ENCODE peak calls at places on chromosomes 7 and 10, in six cellular contexts. One of them, this sample, is unnamed.

GRCh38 chr7:143975617-143976016 is 21.0 kb downstream of the OR2F1 start:
- DNase-seq in WTC11: no peak
- DNase-seq in spleen: no peak
- DNase-seq in cardiac muscle cell: peak
- DNase-seq in CD14-positive monocyte: no peak
- DNase-seq in colonic mucosa: no peak
- DNase-seq in this sample: no peak

GRCh38 chr7:158751199-158751598 is 46.6 kb upstream of the NCAPG2 start:
- DNase-seq in spleen: no peak
- DNase-seq in CD14-positive monocyte: no peak
- DNase-seq in colonic mucosa: no peak
- DNase-seq in WTC11: no peak
- DNase-seq in cardiac muscle cell: no peak
- DNase-seq in this sample: no peak

GRCh38 chr7:91054374-91054773 is 209.9 kb upstream of the FZD1 start:
- DNase-seq in cardiac muscle cell: no peak
- DNase-seq in WTC11: no peak
- DNase-seq in spleen: no peak
- DNase-seq in CD14-positive monocyte: no peak
- DNase-seq in colonic mucosa: no peak
- DNase-seq in this sample: no peak

GRCh38 chr7:142134944-142135343 is 23.4 kb downstream of the MGAM2 start:
- DNase-seq in WTC11: no peak
- DNase-seq in CD14-positive monocyte: no peak
- DNase-seq in spleen: no peak
- DNase-seq in cardiac muscle cell: no peak
- DNase-seq in colonic mucosa: peak
- DNase-seq in this sample: no peak

GRCh38 chr7:130987092-130987491 is 253.1 kb upstream of the KLF14 start:
- DNase-seq in colonic mucosa: no peak
- DNase-seq in WTC11: no peak
- DNase-seq in cardiac muscle cell: no peak
- DNase-seq in spleen: no peak
- DNase-seq in CD14-positive monocyte: no peak
- DNase-seq in this sample: no peak

GRCh38 chr10:33666686-33667480 is 332.4 kb upstream of the NRP1 start:
- DNase-seq in spleen: no peak
- DNase-seq in cardiac muscle cell: no peak
- DNase-seq in CD14-positive monocyte: no peak
- DNase-seq in WTC11: no peak
- DNase-seq in colonic mucosa: no peak
- DNase-seq in this sample: no peak

GRCh38 chr10:16527452-16527851 is 5.8 kb upstream of the C1QL3 start:
- DNase-seq in WTC11: no peak
- DNase-seq in CD14-positive monocyte: no peak
- DNase-seq in colonic mucosa: no peak
- DNase-seq in cardiac muscle cell: no peak
- DNase-seq in spleen: no peak
- DNase-seq in this sample: no peak

GRCh38 chr7:20786779-20787651 is at the start of gene SP8:
- DNase-seq in colonic mucosa: peak
- DNase-seq in spleen: no peak
- DNase-seq in CD14-positive monocyte: no peak
- DNase-seq in WTC11: peak
- DNase-seq in cardiac muscle cell: peak
- DNase-seq in this sample: no peak

GRCh38 chr7:57404343-57404966 is 45.5 kb upstream of the ZNF716 start:
- DNase-seq in CD14-positive monocyte: no peak
- DNase-seq in cardiac muscle cell: no peak
- DNase-seq in spleen: peak
- DNase-seq in WTC11: no peak
- DNase-seq in colonic mucosa: no peak
- DNase-seq in this sample: no peak

GRCh38 chr10:124152781-124153600 is 59.6 kb upstream of the CHST15 start:
- DNase-seq in colonic mucosa: peak
- DNase-seq in WTC11: no peak
- DNase-seq in cardiac muscle cell: no peak
- DNase-seq in CD14-positive monocyte: peak
- DNase-seq in spleen: peak
- DNase-seq in this sample: no peak

GRCh38 chr10:88849224-88849623 is 2.4 kb downstream of the ANKRD22 start:
- DNase-seq in WTC11: no peak
- DNase-seq in CD14-positive monocyte: no peak
- DNase-seq in colonic mucosa: no peak
- DNase-seq in cardiac muscle cell: no peak
- DNase-seq in spleen: no peak
- DNase-seq in this sample: no peak

GRCh38 chr10:5184987-5185386 is at the start of gene AKR1C8:
- DNase-seq in cardiac muscle cell: peak
- DNase-seq in spleen: no peak
- DNase-seq in colonic mucosa: no peak
- DNase-seq in CD14-positive monocyte: no peak
- DNase-seq in WTC11: no peak
- DNase-seq in this sample: no peak

GRCh38 chr7:70299447-70299807 is 701.2 kb downstream of the AUTS2 start:
- DNase-seq in cardiac muscle cell: no peak
- DNase-seq in WTC11: no peak
- DNase-seq in colonic mucosa: no peak
- DNase-seq in CD14-positive monocyte: no peak
- DNase-seq in spleen: no peak
- DNase-seq in this sample: no peak

GRCh38 chr10:44978213-44978569 is 418 bp downstream of the DEPP1 start:
- DNase-seq in colonic mucosa: no peak
- DNase-seq in cardiac muscle cell: no peak
- DNase-seq in spleen: peak
- DNase-seq in CD14-positive monocyte: no peak
- DNase-seq in WTC11: no peak
- DNase-seq in this sample: no peak
- TF ChIP-seq CTCF in colonic mucosa: no peak
- TF ChIP-seq CTCF in cardiac muscle cell: no peak
- TF ChIP-seq CTCF in spleen: no peak
- TF ChIP-seq CTCF in CD14-positive monocyte: no peak
- TF ChIP-seq CTCF in WTC11: no peak
- TF ChIP-seq CTCF in this sample: no peak

GRCh38 chr10:99451499-99451788 is 21.0 kb upstream of the GOT1 start:
- DNase-seq in colonic mucosa: no peak
- DNase-seq in cardiac muscle cell: no peak
- DNase-seq in WTC11: no peak
- DNase-seq in spleen: no peak
- DNase-seq in CD14-positive monocyte: no peak
- DNase-seq in this sample: no peak

GRCh38 chr10:99451981-99452380 is 21.6 kb upstream of the GOT1 start:
- DNase-seq in colonic mucosa: no peak
- DNase-seq in CD14-positive monocyte: no peak
- DNase-seq in WTC11: no peak
- DNase-seq in spleen: no peak
- DNase-seq in cardiac muscle cell: no peak
- DNase-seq in this sample: no peak

GRCh38 chr10:99450156-99450555 is 19.7 kb upstream of the GOT1 start:
- DNase-seq in WTC11: no peak
- DNase-seq in cardiac muscle cell: no peak
- DNase-seq in spleen: no peak
- DNase-seq in colonic mucosa: no peak
- DNase-seq in CD14-positive monocyte: no peak
- DNase-seq in this sample: no peak

GRCh38 chr10:99449023-99449422 is 18.6 kb upstream of the GOT1 start:
- DNase-seq in CD14-positive monocyte: no peak
- DNase-seq in spleen: no peak
- DNase-seq in cardiac muscle cell: no peak
- DNase-seq in WTC11: no peak
- DNase-seq in colonic mucosa: no peak
- DNase-seq in this sample: no peak

GRCh38 chr10:99450624-99451498 is 20.4 kb upstream of the GOT1 start:
- DNase-seq in WTC11: no peak
- DNase-seq in spleen: no peak
- DNase-seq in cardiac muscle cell: no peak
- DNase-seq in colonic mucosa: no peak
- DNase-seq in CD14-positive monocyte: no peak
- DNase-seq in this sample: no peak
- TF ChIP-seq CTCF in WTC11: no peak
- TF ChIP-seq CTCF in spleen: no peak
- TF ChIP-seq CTCF in cardiac muscle cell: no peak
- TF ChIP-seq CTCF in colonic mucosa: no peak
- TF ChIP-seq CTCF in CD14-positive monocyte: no peak
- TF ChIP-seq CTCF in this sample: no peak

GRCh38 chr10:34786464-34786863 is 28.6 kb downstream of the PARD3 start:
- DNase-seq in CD14-positive monocyte: no peak
- DNase-seq in spleen: no peak
- DNase-seq in colonic mucosa: no peak
- DNase-seq in WTC11: no peak
- DNase-seq in cardiac muscle cell: no peak
- DNase-seq in this sample: peak

GRCh38 chr10:34776090-34776690 is 38.9 kb downstream of the PARD3 start:
- DNase-seq in spleen: no peak
- DNase-seq in colonic mucosa: no peak
- DNase-seq in CD14-positive monocyte: no peak
- DNase-seq in cardiac muscle cell: no peak
- DNase-seq in WTC11: no peak
- DNase-seq in this sample: no peak

GRCh38 chr10:34780818-34781380 is 34.2 kb downstream of the PARD3 start:
- DNase-seq in CD14-positive monocyte: no peak
- DNase-seq in cardiac muscle cell: peak
- DNase-seq in spleen: no peak
- DNase-seq in colonic mucosa: no peak
- DNase-seq in WTC11: no peak
- DNase-seq in this sample: no peak

DNA sequence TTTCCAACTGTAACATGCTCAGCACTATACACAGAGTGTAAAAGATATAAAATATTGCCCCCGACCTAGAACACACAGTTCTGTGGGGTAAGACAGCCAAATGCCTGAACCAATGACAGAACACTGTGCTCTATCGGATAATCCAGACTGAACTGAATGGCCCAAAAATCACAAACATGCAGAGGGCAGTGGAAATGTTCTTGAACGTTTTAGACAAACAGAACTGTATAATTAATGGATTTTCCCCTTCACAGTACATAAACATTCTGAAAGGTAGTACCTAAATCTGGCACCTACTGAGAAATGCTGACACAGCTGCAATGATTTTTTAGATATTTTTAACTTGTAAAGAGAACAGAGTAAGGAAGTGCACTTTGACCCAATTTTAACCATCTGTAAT is 33.4 kb downstream of the PARD3 start:
- DNase-seq in cardiac muscle cell: no peak
- DNase-seq in WTC11: no peak
- DNase-seq in spleen: no peak
- DNase-seq in colonic mucosa: no peak
- DNase-seq in CD14-positive monocyte: no peak
- DNase-seq in this sample: no peak
- TF ChIP-seq CTCF in cardiac muscle cell: no peak
- TF ChIP-seq CTCF in WTC11: no peak
- TF ChIP-seq CTCF in spleen: no peak
- TF ChIP-seq CTCF in colonic mucosa: no peak
- TF ChIP-seq CTCF in CD14-positive monocyte: no peak
- TF ChIP-seq CTCF in this sample: no peak

DNA sequence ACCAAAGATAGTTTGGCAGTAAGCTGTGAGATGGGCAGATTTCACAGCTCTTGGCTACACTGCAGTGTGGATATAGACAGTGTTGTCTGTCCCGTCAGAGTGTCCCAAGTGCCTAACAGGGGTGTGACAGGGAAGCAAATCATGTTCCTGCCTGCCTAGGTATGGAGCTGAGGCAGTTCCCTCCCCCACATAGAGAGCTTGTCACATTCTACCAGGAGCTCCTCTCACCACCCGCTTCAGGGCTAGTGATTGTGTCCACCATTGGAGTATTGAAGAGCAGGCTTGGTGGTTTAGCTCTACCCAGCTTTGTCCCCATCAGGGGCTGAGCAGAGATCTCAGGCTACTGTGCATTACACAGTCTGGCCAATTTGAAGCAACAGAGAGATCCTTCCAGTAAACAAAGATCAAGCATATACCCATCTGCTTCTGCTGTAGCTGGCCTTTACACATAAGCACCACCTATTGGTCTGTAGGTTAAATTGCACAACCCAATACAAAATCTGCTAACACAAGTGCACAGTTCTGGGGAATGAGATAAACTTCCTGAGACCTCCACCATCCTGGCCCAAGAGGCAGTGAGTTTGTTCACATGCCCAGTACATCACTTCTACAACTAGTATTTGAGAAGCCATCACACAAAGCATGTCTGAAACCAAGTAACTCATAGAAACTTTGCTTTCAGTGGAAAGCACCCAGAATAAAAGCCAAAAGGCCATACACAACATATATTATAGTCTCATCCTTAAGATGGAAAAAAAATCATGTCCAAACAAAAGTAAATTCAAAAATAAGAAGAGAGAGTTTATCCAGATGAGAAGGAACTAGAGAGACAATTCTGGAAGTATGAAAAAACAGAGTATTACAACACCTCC is 67.3 kb downstream of the GLCCI1 start:
- DNase-seq in spleen: no peak
- DNase-seq in CD14-positive monocyte: no peak
- DNase-seq in cardiac muscle cell: peak
- DNase-seq in colonic mucosa: no peak
- DNase-seq in WTC11: no peak
- DNase-seq in this sample: no peak
- TF ChIP-seq CTCF in spleen: peak
- TF ChIP-seq CTCF in CD14-positive monocyte: peak
- TF ChIP-seq CTCF in cardiac muscle cell: peak
- TF ChIP-seq CTCF in colonic mucosa: peak
- TF ChIP-seq CTCF in WTC11: peak
- TF ChIP-seq CTCF in this sample: peak

GRCh38 chr10:112949875-112950507 is at the start of gene TCF7L2:
- DNase-seq in WTC11: peak
- DNase-seq in spleen: peak
- DNase-seq in CD14-positive monocyte: peak
- DNase-seq in cardiac muscle cell: peak
- DNase-seq in colonic mucosa: peak
- DNase-seq in this sample: peak
- TF ChIP-seq CTCF in WTC11: no peak
- TF ChIP-seq CTCF in spleen: no peak
- TF ChIP-seq CTCF in CD14-positive monocyte: no peak
- TF ChIP-seq CTCF in cardiac muscle cell: no peak
- TF ChIP-seq CTCF in colonic mucosa: no peak
- TF ChIP-seq CTCF in this sample: no peak